ENCODE peak calls at places on chromosomes 3 and 15, in six cellular contexts. R, J, V, A, S and U are unnamed samples.

GRCh38 chr3:71789922-71790321 is 5.0 kb upstream of the PROK2 start:
- DNase-seq in S (no peak), J (no peak), R (no peak), V (no peak), A (no peak), U (no peak)

GRCh38 chr3:51968175-51968681 is 974 bp upstream of the PCBP4 start:
- DNase-seq in R (no peak), J (no peak), S (no peak), V (no peak), A (no peak), U (no peak)

GRCh38 chr3:191030983-191031382 is 168.1 kb upstream of the OSTN start:
- DNase-seq in R (no peak), J (no peak), A (no peak), S (no peak), V (no peak), U (no peak)

GRCh38 chr3:195705081-195705991 is 15.4 kb upstream of the MUC20 start:
- DNase-seq in V (peak; percentile 5), A (no peak), J (no peak), R (no peak), S (no peak), U (no peak)

GRCh38 chr15:74808073-74808839 is 4.4 kb upstream of the LMAN1L start:
- DNase-seq in V (no peak), S (peak; percentile 97), R (peak; percentile 78), J (no peak), A (no peak), U (no peak)

GRCh38 chr3:122055215-122055614 is at the start of gene CD86:
- DNase-seq in A (no peak), S (no peak), R (no peak), J (no peak), V (no peak), U (no peak)

GRCh38 chr3:112813016-112813415 is 33.6 kb downstream of the CD200R1L start:
- DNase-seq in V (no peak), S (no peak), A (no peak), R (no peak), J (no peak), U (no peak)

GRCh38 chr3:78712270-78712669 is 1055.5 kb downstream of the ROBO1 start:
- DNase-seq in A (no peak), R (no peak), S (no peak), J (no peak), V (no peak), U (no peak)

GRCh38 chr3:48232734-48233133 is 8.2 kb upstream of the ZNF589 start:
- DNase-seq in V (peak; percentile 57), J (no peak), S (peak; percentile 84), R (peak; percentile 87), A (peak; percentile 66), U (no peak)

GRCh38 chr15:83225449-83225848 is 17.8 kb upstream of the HDGFL3 start:
- DNase-seq in J (no peak), R (no peak), V (no peak), A (no peak), S (no peak), U (no peak)

GRCh38 chr3:104846270-104846669 is 520.4 kb upstream of the ALCAM start:
- DNase-seq in R (no peak), A (no peak), J (no peak), V (no peak), S (no peak), U (peak; percentile 67)

GRCh38 chr3:153259956-153260355 is 97.9 kb downstream of the RAP2B start:
- DNase-seq in J (no peak), S (no peak), R (no peak), A (no peak), V (no peak), U (no peak)

GRCh38 chr15:71595846-71596553 is 214.4 kb upstream of the NR2E3 start:
- DNase-seq in R (no peak), V (no peak), A (no peak), J (no peak), S (no peak), U (no peak)

GRCh38 chr15:38991126-38991525 is 426.5 kb upstream of the RASGRP1 start:
- DNase-seq in J (no peak), V (no peak), S (no peak), R (no peak), A (no peak), U (no peak)

GRCh38 chr3:94453864-94454263 is 391.0 kb downstream of the NSUN3 start:
- DNase-seq in J (no peak), V (no peak), S (no peak), A (no peak), R (no peak), U (no peak)

GRCh38 chr3:152524198-152525140 is 255.7 kb downstream of the MBNL1 start:
- DNase-seq in R (no peak), S (peak; percentile 21), V (peak; percentile 72), A (no peak), J (no peak), U (peak; percentile 21)

GRCh38 chr3:171933441-171933840 is 90.3 kb downstream of the TMEM212 start:
- DNase-seq in A (no peak), J (no peak), R (no peak), S (no peak), V (no peak), U (no peak)

GRCh38 chr3:171936231-171936841 is 93.2 kb downstream of the TMEM212 start:
- DNase-seq in A (no peak), R (peak; percentile 62), S (no peak), J (no peak), V (no peak), U (no peak)

GRCh38 chr3:171935261-171936123 is 92.3 kb downstream of the TMEM212 start:
- DNase-seq in R (no peak), V (no peak), J (no peak), A (no peak), S (no peak), U (no peak)

DNA sequence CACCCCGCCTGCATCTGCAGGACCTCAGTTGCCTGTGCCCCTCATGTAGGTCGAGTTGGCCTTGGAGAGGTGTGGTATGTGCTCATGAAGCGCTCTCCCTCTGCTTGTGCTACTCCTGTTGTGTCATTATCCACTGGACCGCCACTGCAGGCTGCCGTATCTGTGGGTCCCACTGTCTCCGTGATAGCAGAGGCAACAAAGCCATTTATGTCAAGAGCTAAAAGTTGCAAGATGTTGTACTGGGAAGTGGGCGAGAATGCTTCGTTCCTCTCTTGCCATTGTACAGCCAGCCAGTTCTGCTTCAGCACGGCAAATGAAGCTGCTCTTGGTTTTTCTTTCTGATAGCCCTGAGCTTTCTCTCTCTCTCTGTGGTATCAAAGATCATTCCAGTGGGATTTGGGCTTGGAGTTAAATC is 89.0 kb downstream of the TMEM212 start:
- DNase-seq in V (no peak), R (no peak), S (no peak), J (no peak), A (no peak), U (no peak)
- H3K4me3 ChIP-seq in V (no peak overlapping the region), R (no peak overlapping the region), S (no peak overlapping the region), J (no peak overlapping the region), A (no peak overlapping the region), U (no peak overlapping the region)

GRCh38 chr3:440826-441225 is 244.3 kb downstream of the CHL1 start:
- DNase-seq in J (no peak), V (no peak), R (no peak), A (no peak), S (no peak), U (no peak)
- H3K27ac ChIP-seq in J (no peak overlapping the region), V (no peak overlapping the region), R (no peak overlapping the region), A (no peak overlapping the region), S (no peak overlapping the region), U (no peak overlapping the region)

GRCh38 chr3:175941352-175941751 is 1082.2 kb downstream of the NAALADL2 start:
- DNase-seq in R (no peak), J (no peak), A (no peak), S (peak; percentile 28), V (peak; percentile 43), U (no peak)

GRCh38 chr3:175940243-175940642 is 1081.1 kb downstream of the NAALADL2 start:
- DNase-seq in J (no peak), R (no peak), V (no peak), A (no peak), S (no peak), U (no peak)

GRCh38 chr3:175940881-175941280 is 1081.7 kb downstream of the NAALADL2 start:
- DNase-seq in J (no peak), R (no peak), V (peak; percentile 64), S (no peak), A (no peak), U (no peak)
- TF ChIP-seq CTCF in J (no peak), R (no peak), V (peak; percentile 42), S (no peak), A (no peak), U (no peak)

DNA sequence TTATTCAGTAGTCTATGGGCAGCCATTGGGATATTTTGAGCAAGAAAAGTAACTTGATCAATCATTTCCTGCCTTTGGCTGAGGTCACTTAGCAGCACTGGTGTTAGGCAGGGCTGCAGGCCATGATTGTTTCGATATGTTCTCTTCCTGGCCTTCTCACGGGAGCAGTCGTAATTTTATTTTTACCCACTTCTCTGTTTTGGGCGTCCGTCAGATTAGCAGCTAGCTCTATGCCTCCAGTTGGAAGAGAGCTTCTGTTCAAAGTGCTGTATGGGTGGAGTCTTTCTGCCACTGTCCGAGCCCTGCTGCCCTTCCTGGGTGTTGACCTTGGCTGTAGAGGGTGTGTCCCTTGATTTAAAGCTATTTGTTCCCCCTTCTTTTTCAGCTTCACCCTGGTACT is 123.4 kb upstream of the ROPN1 start:
- DNase-seq in V (no peak), S (no peak), J (no peak), A (no peak), R (no peak), U (no peak)
- H3K4me3 ChIP-seq in V (no peak overlapping the region), S (no peak overlapping the region), J (peak overlapping the region; percentile 37), A (no peak overlapping the region), R (no peak overlapping the region), U (no peak overlapping the region)

DNA sequence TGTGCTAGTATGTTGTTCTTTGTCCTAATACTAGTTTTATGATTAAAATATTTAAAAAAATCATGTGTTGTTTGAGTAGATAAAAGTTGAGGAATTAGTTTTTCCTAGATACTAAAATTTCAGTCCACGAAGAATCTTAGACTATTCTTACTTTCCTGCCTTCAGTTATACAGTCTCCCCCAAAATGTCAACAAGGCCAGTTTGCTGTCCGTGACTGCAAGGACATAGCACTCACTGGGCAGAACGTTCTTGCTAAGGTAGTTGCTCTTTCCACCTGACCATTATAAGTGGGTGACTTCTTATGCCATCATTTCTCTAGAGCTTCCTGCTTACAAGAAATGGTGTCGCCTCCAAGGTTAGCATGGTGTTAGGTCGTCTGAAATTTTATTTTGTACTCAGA is 32.8 kb downstream of the KAT2B start:
- DNase-seq in S (peak; percentile 55), A (no peak), V (no peak), R (no peak), J (no peak), U (no peak)
- H3K27ac ChIP-seq in S (peak overlapping the region; percentile 26), A (peak overlapping the region; percentile 67), V (no peak overlapping the region), R (no peak overlapping the region), J (no peak overlapping the region), U (no peak overlapping the region)